ENCODE peak calls at places on chromosomes 16 and 17, in six cellular contexts. One of them, this sample, is unnamed.

GRCh38 chr16:80063028-80063767 is 462.7 kb upstream of the MAF start:
- DNase-seq in IMR-90: no peak
- DNase-seq in mesenchymal stem cell: no peak
- DNase-seq in neuronal stem cell: no peak
- DNase-seq in H1: no peak
- DNase-seq in trophoblast cell: peak; percentile 82
- DNase-seq in this sample: no peak

GRCh38 chr16:75264531-75264998 is 13.1 kb upstream of the BCAR1 start:
- DNase-seq in IMR-90: peak; percentile 35
- DNase-seq in mesenchymal stem cell: peak; percentile 36
- DNase-seq in neuronal stem cell: no peak
- DNase-seq in H1: no peak
- DNase-seq in trophoblast cell: no peak
- DNase-seq in this sample: no peak

GRCh38 chr16:76947694-76948093 is 243.3 kb upstream of the MON1B start:
- DNase-seq in IMR-90: no peak
- DNase-seq in mesenchymal stem cell: no peak
- DNase-seq in neuronal stem cell: no peak
- DNase-seq in H1: no peak
- DNase-seq in trophoblast cell: no peak
- DNase-seq in this sample: no peak

GRCh38 chr17:39722104-39722503 is 8.2 kb downstream of the MIEN1 start:
- DNase-seq in IMR-90: no peak
- DNase-seq in mesenchymal stem cell: no peak
- DNase-seq in neuronal stem cell: no peak
- DNase-seq in H1: no peak
- DNase-seq in trophoblast cell: no peak
- DNase-seq in this sample: no peak

GRCh38 chr16:89690392-89690901 is 4.0 kb downstream of the CDK10 start:
- DNase-seq in IMR-90: no peak
- DNase-seq in mesenchymal stem cell: no peak
- DNase-seq in neuronal stem cell: no peak
- DNase-seq in H1: no peak
- DNase-seq in trophoblast cell: no peak
- DNase-seq in this sample: no peak

GRCh38 chr16:49557070-49557446 is 183.5 kb downstream of the C16orf78 start:
- DNase-seq in IMR-90: no peak
- DNase-seq in mesenchymal stem cell: no peak
- DNase-seq in neuronal stem cell: peak; percentile 59
- DNase-seq in H1: peak; percentile 43
- DNase-seq in trophoblast cell: no peak
- DNase-seq in this sample: peak; percentile 74

GRCh38 chr16:87161822-87162676 is 155.1 kb downstream of the C16orf95 start:
- DNase-seq in IMR-90: no peak
- DNase-seq in mesenchymal stem cell: no peak
- DNase-seq in neuronal stem cell: no peak
- DNase-seq in H1: no peak
- DNase-seq in trophoblast cell: no peak
- DNase-seq in this sample: no peak

GRCh38 chr17:42918902-42919521 is 18.4 kb downstream of the G6PC1 start:
- DNase-seq in IMR-90: no peak
- DNase-seq in mesenchymal stem cell: no peak
- DNase-seq in neuronal stem cell: no peak
- DNase-seq in H1: no peak
- DNase-seq in trophoblast cell: no peak
- DNase-seq in this sample: no peak

GRCh38 chr16:12737563-12737962 is 66.1 kb downstream of the CPPED1 start:
- DNase-seq in IMR-90: no peak
- DNase-seq in mesenchymal stem cell: no peak
- DNase-seq in neuronal stem cell: no peak
- DNase-seq in H1: no peak
- DNase-seq in trophoblast cell: no peak
- DNase-seq in this sample: no peak

GRCh38 chr17:63838586-63839184 is 3.8 kb downstream of the SMARCD2 start:
- DNase-seq in IMR-90: peak; percentile 45
- DNase-seq in mesenchymal stem cell: peak; percentile 20
- DNase-seq in neuronal stem cell: no peak
- DNase-seq in H1: no peak
- DNase-seq in trophoblast cell: peak; percentile 87
- DNase-seq in this sample: no peak

GRCh38 chr17:31291820-31292219 is 5.2 kb downstream of the OMG start:
- DNase-seq in IMR-90: peak; percentile 14
- DNase-seq in mesenchymal stem cell: no peak
- DNase-seq in neuronal stem cell: no peak
- DNase-seq in H1: no peak
- DNase-seq in trophoblast cell: no peak
- DNase-seq in this sample: no peak

GRCh38 chr17:43750154-43750553 is 8.4 kb downstream of the SOST start:
- DNase-seq in IMR-90: no peak
- DNase-seq in mesenchymal stem cell: no peak
- DNase-seq in neuronal stem cell: no peak
- DNase-seq in H1: no peak
- DNase-seq in trophoblast cell: no peak
- DNase-seq in this sample: no peak

GRCh38 chr17:12673788-12674187 is 8.1 kb downstream of the MYOCD start:
- DNase-seq in IMR-90: peak; percentile 75
- DNase-seq in mesenchymal stem cell: peak; percentile 39
- DNase-seq in neuronal stem cell: no peak
- DNase-seq in H1: no peak
- DNase-seq in trophoblast cell: peak; percentile 45
- DNase-seq in this sample: no peak

GRCh38 chr16:54204756-54205155 is 81.8 kb downstream of the IRX3 start:
- DNase-seq in IMR-90: no peak
- DNase-seq in mesenchymal stem cell: no peak
- DNase-seq in neuronal stem cell: no peak
- DNase-seq in H1: no peak
- DNase-seq in trophoblast cell: no peak
- DNase-seq in this sample: no peak

GRCh38 chr16:11032922-11033291 is 88.5 kb downstream of the CLEC16A start:
- DNase-seq in IMR-90: peak; percentile 80
- DNase-seq in mesenchymal stem cell: peak; percentile 81
- DNase-seq in neuronal stem cell: peak; percentile 23
- DNase-seq in H1: no peak
- DNase-seq in trophoblast cell: no peak
- DNase-seq in this sample: no peak

GRCh38 chr16:9625122-9625521 is 533.7 kb downstream of the HAPSTR1 start:
- DNase-seq in IMR-90: no peak
- DNase-seq in mesenchymal stem cell: no peak
- DNase-seq in neuronal stem cell: no peak
- DNase-seq in H1: no peak
- DNase-seq in trophoblast cell: no peak
- DNase-seq in this sample: no peak

GRCh38 chr16:55503726-55504553 is 4.9 kb upstream of the LPCAT2 start:
- DNase-seq in IMR-90: no peak
- DNase-seq in mesenchymal stem cell: no peak
- DNase-seq in neuronal stem cell: no peak
- DNase-seq in H1: no peak
- DNase-seq in trophoblast cell: no peak
- DNase-seq in this sample: no peak

GRCh38 chr17:77394540-77395295 is 253.9 kb downstream of the SEC14L1 start:
- DNase-seq in IMR-90: no peak
- DNase-seq in mesenchymal stem cell: no peak
- DNase-seq in neuronal stem cell: no peak
- DNase-seq in H1: no peak
- DNase-seq in trophoblast cell: no peak
- DNase-seq in this sample: no peak

GRCh38 chr17:74360993-74361612 is 565 bp downstream of the BTBD17 start:
- DNase-seq in IMR-90: peak; percentile 6
- DNase-seq in mesenchymal stem cell: no peak
- DNase-seq in neuronal stem cell: peak; percentile 89
- DNase-seq in H1: no peak
- DNase-seq in trophoblast cell: no peak
- DNase-seq in this sample: no peak

GRCh38 chr17:79338589-79338988 is 264.0 kb downstream of the ENGASE start:
- DNase-seq in IMR-90: peak; percentile 9
- DNase-seq in mesenchymal stem cell: no peak
- DNase-seq in neuronal stem cell: no peak
- DNase-seq in H1: no peak
- DNase-seq in trophoblast cell: no peak
- DNase-seq in this sample: no peak

GRCh38 chr17:21095735-21096134 is 31.0 kb upstream of the DHRS7B start:
- DNase-seq in IMR-90: no peak
- DNase-seq in mesenchymal stem cell: no peak
- DNase-seq in neuronal stem cell: no peak
- DNase-seq in H1: no peak
- DNase-seq in trophoblast cell: no peak
- DNase-seq in this sample: no peak

GRCh38 chr17:49694847-49695697 is 12.7 kb downstream of the SLC35B1 start:
- DNase-seq in IMR-90: no peak
- DNase-seq in mesenchymal stem cell: peak; percentile 35
- DNase-seq in neuronal stem cell: peak; percentile 57
- DNase-seq in H1: no peak
- DNase-seq in trophoblast cell: no peak
- DNase-seq in this sample: peak; percentile 62

GRCh38 chr16:49036126-49036525 is 245.5 kb downstream of the CBLN1 start:
- DNase-seq in IMR-90: no peak
- DNase-seq in mesenchymal stem cell: no peak
- DNase-seq in neuronal stem cell: no peak
- DNase-seq in H1: no peak
- DNase-seq in trophoblast cell: no peak
- DNase-seq in this sample: no peak

GRCh38 chr16:81711609-81712329 is 67.3 kb upstream of the PLCG2 start:
- DNase-seq in IMR-90: peak; percentile 92
- DNase-seq in mesenchymal stem cell: peak; percentile 96
- DNase-seq in neuronal stem cell: no peak
- DNase-seq in H1: no peak
- DNase-seq in trophoblast cell: peak; percentile 97
- DNase-seq in this sample: peak; percentile 79

GRCh38 chr16:81204794-81205680 is 33.5 kb upstream of the BCO1 start:
- DNase-seq in IMR-90: peak; percentile 64
- DNase-seq in mesenchymal stem cell: peak; percentile 68
- DNase-seq in neuronal stem cell: peak; percentile 49
- DNase-seq in H1: no peak
- DNase-seq in trophoblast cell: peak; percentile 50
- DNase-seq in this sample: no peak

GRCh38 chr17:82024859-82025258 is 1.8 kb downstream of the LRRC45 start:
- DNase-seq in IMR-90: no peak
- DNase-seq in mesenchymal stem cell: no peak
- DNase-seq in neuronal stem cell: no peak
- DNase-seq in H1: no peak
- DNase-seq in trophoblast cell: no peak
- DNase-seq in this sample: no peak

GRCh38 chr17:82022310-82022980 is at the start of gene CENPX:
- DNase-seq in IMR-90: no peak
- DNase-seq in mesenchymal stem cell: no peak
- DNase-seq in neuronal stem cell: peak; percentile 43
- DNase-seq in H1: no peak
- DNase-seq in trophoblast cell: no peak
- DNase-seq in this sample: no peak

GRCh38 chr17:82023447-82024241 is 539 bp downstream of the LRRC45 start:
- DNase-seq in IMR-90: peak; percentile 8
- DNase-seq in mesenchymal stem cell: peak; percentile 43
- DNase-seq in neuronal stem cell: no peak
- DNase-seq in H1: no peak
- DNase-seq in trophoblast cell: no peak
- DNase-seq in this sample: no peak

GRCh38 chr17:82021728-82022309 is 859 bp downstream of the CENPX start:
- DNase-seq in IMR-90: no peak
- DNase-seq in mesenchymal stem cell: peak; percentile 17
- DNase-seq in neuronal stem cell: no peak
- DNase-seq in H1: no peak
- DNase-seq in trophoblast cell: no peak
- DNase-seq in this sample: no peak

DNA sequence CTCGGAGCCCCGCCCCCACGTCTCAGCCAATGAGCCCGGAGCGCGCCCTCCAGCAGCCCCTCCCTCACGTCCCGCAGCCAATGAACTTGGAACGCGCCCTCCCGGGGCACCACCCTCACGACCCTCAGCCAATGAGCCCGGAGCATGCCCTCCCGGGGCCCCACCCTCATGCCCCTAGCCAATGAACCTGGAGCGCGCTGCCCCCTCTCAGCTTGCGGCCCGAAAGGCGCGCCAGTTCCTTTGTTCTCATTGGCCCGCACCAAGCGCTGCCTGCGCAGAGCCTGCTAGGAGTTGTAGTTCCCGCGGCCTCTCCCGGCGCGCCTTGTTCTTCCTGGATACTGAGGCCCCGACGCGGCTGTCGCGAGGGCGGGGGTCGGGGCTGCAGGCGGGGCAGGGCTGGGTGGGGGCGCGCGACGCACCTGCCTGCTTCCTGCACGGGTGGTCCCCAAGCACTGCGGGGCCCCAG is at the start of gene LRRC45:
- DNase-seq in IMR-90: peak; percentile 99
- DNase-seq in mesenchymal stem cell: peak; percentile 100
- DNase-seq in neuronal stem cell: peak; percentile 99
- DNase-seq in H1: peak; percentile 98
- DNase-seq in trophoblast cell: peak; percentile 99
- DNase-seq in this sample: peak; percentile 100
- H3K23ac ChIP-seq in IMR-90: peak within 1 kb of the TSS; percentile 70
- H3K23ac ChIP-seq in mesenchymal stem cell: no peak within 1 kb of the TSS
- H3K23ac ChIP-seq in neuronal stem cell: peak within 1 kb of the TSS; percentile 91
- H3K23ac ChIP-seq in H1: no peak within 1 kb of the TSS
- H3K23ac ChIP-seq in trophoblast cell: no peak within 1 kb of the TSS
- H3K23ac ChIP-seq in this sample: no peak within 1 kb of the TSS

DNA sequence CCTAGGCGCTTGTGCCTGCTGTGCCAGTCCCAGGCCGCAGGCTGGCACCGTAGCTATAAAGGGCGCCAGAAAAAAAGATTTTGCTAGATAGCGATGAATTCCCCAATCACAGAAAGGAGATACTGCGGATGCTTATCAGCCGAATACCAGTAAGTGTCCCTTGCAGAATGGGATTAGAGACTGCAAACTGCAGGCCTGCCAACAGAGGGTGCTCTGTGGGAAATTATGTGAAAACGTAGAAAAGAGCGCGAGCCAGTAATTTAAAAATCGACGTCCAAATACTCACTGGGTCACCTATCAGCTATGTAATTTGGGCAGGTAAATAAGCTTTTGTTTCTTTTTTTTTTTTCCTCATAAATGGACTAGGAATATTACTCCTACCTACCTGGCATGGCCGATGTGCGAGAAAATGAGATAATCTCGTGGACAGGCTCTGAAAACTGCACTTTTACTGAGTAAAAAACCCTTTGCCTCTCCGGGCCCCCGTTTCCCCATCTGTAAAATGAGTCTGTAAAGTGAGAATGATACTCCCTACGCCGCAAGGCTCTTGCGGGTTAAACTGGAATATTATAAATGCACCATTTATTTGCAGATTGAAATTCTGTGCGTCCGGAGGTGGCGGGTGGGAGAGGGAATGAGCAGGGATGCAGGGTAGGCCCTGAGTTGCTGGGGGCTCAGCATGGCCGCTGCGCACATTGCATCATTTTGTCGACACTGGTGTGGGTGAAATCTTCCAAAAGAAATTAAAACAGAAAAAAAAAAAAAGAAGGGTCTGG is 1.2 kb upstream of the COG1 start:
- DNase-seq in IMR-90: peak; percentile 69
- DNase-seq in mesenchymal stem cell: peak; percentile 80
- DNase-seq in neuronal stem cell: peak; percentile 56
- DNase-seq in H1: no peak
- DNase-seq in trophoblast cell: peak; percentile 90
- DNase-seq in this sample: peak; percentile 77
- H3K18ac ChIP-seq in IMR-90: no peak overlapping the region
- H3K18ac ChIP-seq in mesenchymal stem cell: no peak overlapping the region
- H3K18ac ChIP-seq in neuronal stem cell: no peak overlapping the region
- H3K18ac ChIP-seq in H1: peak overlapping the region; percentile 97
- H3K18ac ChIP-seq in trophoblast cell: no peak overlapping the region
- H3K18ac ChIP-seq in this sample: no peak overlapping the region

GRCh38 chr16:802914-803750 is 2.6 kb upstream of the GNG13 start:
- DNase-seq in IMR-90: no peak
- DNase-seq in mesenchymal stem cell: no peak
- DNase-seq in neuronal stem cell: no peak
- DNase-seq in H1: no peak
- DNase-seq in trophoblast cell: no peak
- DNase-seq in this sample: no peak
- H4K91ac ChIP-seq in IMR-90: no peak overlapping the region
- H4K91ac ChIP-seq in mesenchymal stem cell: no peak overlapping the region
- H4K91ac ChIP-seq in neuronal stem cell: no peak overlapping the region
- H4K91ac ChIP-seq in H1: no peak overlapping the region
- H4K91ac ChIP-seq in trophoblast cell: no peak overlapping the region
- H4K91ac ChIP-seq in this sample: no peak overlapping the region

GRCh38 chr16:70769761-70770160 is 31.2 kb downstream of the VAC14 start:
- DNase-seq in IMR-90: no peak
- DNase-seq in mesenchymal stem cell: no peak
- DNase-seq in neuronal stem cell: no peak
- DNase-seq in H1: no peak
- DNase-seq in trophoblast cell: no peak
- DNase-seq in this sample: no peak
- H3K23ac ChIP-seq in IMR-90: no peak overlapping the region
- H3K23ac ChIP-seq in mesenchymal stem cell: no peak overlapping the region
- H3K23ac ChIP-seq in neuronal stem cell: no peak overlapping the region
- H3K23ac ChIP-seq in H1: no peak overlapping the region
- H3K23ac ChIP-seq in trophoblast cell: no peak overlapping the region
- H3K23ac ChIP-seq in this sample: no peak overlapping the region

This sample was measured in H9.